ENCODE peak calls at places on chromosomes 11 and 22, in five cellular contexts. One of them, this sample, is unnamed.

GRCh38 chr11:20103281-20103680 is 57.0 kb downstream of the DBX1 start:
- DNase-seq in NCI-H82: no peak
- DNase-seq in mesendoderm: no peak
- DNase-seq in cerebellum: no peak
- DNase-seq in A549: no peak
- DNase-seq in this sample: no peak

GRCh38 chr11:113305440-113306336 is 8.7 kb upstream of the TTC12 start:
- DNase-seq in NCI-H82: peak; percentile 84
- DNase-seq in mesendoderm: peak; percentile 73
- DNase-seq in cerebellum: peak; percentile 82
- DNase-seq in A549: peak; percentile 42
- DNase-seq in this sample: peak; percentile 93

GRCh38 chr22:49960967-49961600 is 512 bp downstream of the PIM3 start:
- DNase-seq in NCI-H82: peak; percentile 31
- DNase-seq in mesendoderm: peak; percentile 63
- DNase-seq in cerebellum: no peak
- DNase-seq in A549: no peak
- DNase-seq in this sample: peak; percentile 81

GRCh38 chr11:13335319-13335718 is 57.7 kb downstream of the BMAL1 start:
- DNase-seq in NCI-H82: peak; percentile 69
- DNase-seq in mesendoderm: peak; percentile 78
- DNase-seq in cerebellum: peak; percentile 45
- DNase-seq in A549: peak; percentile 71
- DNase-seq in this sample: peak; percentile 93

GRCh38 chr11:25734592-25735211 is 597.2 kb upstream of the ANO3 start:
- DNase-seq in NCI-H82: peak; percentile 85
- DNase-seq in mesendoderm: peak; percentile 90
- DNase-seq in cerebellum: no peak
- DNase-seq in A549: no peak
- DNase-seq in this sample: no peak

GRCh38 chr22:23376256-23376655 is 195.9 kb downstream of the BCR start:
- DNase-seq in NCI-H82: peak; percentile 10
- DNase-seq in mesendoderm: peak; percentile 79
- DNase-seq in cerebellum: no peak
- DNase-seq in A549: peak; percentile 23
- DNase-seq in this sample: peak; percentile 91

GRCh38 chr11:117180020-117180419 is 1.5 kb downstream of the SIDT2 start:
- DNase-seq in NCI-H82: no peak
- DNase-seq in mesendoderm: peak; percentile 31
- DNase-seq in cerebellum: no peak
- DNase-seq in A549: no peak
- DNase-seq in this sample: peak; percentile 54

GRCh38 chr11:5004429-5005274 is 10.0 kb downstream of the OR51L1 start:
- DNase-seq in NCI-H82: peak; percentile 74
- DNase-seq in mesendoderm: peak; percentile 59
- DNase-seq in cerebellum: peak; percentile 13
- DNase-seq in A549: peak; percentile 5
- DNase-seq in this sample: peak; percentile 82

GRCh38 chr22:50301581-50301991 is 5.9 kb downstream of the PLXNB2 start:
- DNase-seq in NCI-H82: no peak
- DNase-seq in mesendoderm: no peak
- DNase-seq in cerebellum: no peak
- DNase-seq in A549: no peak
- DNase-seq in this sample: no peak

GRCh38 chr11:67492801-67493547 is 10.1 kb downstream of the AIP start:
- DNase-seq in NCI-H82: peak; percentile 29
- DNase-seq in mesendoderm: no peak
- DNase-seq in cerebellum: no peak
- DNase-seq in A549: no peak
- DNase-seq in this sample: peak; percentile 80

GRCh38 chr11:61072316-61073109 is 29.8 kb upstream of the CD5 start:
- DNase-seq in NCI-H82: no peak
- DNase-seq in mesendoderm: no peak
- DNase-seq in cerebellum: no peak
- DNase-seq in A549: no peak
- DNase-seq in this sample: no peak

GRCh38 chr11:86292912-86293606 is 9.0 kb upstream of the HIKESHI start:
- DNase-seq in NCI-H82: no peak
- DNase-seq in mesendoderm: no peak
- DNase-seq in cerebellum: no peak
- DNase-seq in A549: no peak
- DNase-seq in this sample: no peak

GRCh38 chr22:20653795-20654342 is 120.0 kb upstream of the SERPIND1 start:
- DNase-seq in NCI-H82: no peak
- DNase-seq in mesendoderm: no peak
- DNase-seq in cerebellum: no peak
- DNase-seq in A549: no peak
- DNase-seq in this sample: no peak

GRCh38 chr22:28742562-28742962 is 723 bp downstream of the HSCB start:
- DNase-seq in NCI-H82: no peak
- DNase-seq in mesendoderm: no peak
- DNase-seq in cerebellum: no peak
- DNase-seq in A549: no peak
- DNase-seq in this sample: no peak

GRCh38 chr11:58503361-58503856 is 4.5 kb downstream of the OR5B21 start:
- DNase-seq in NCI-H82: no peak
- DNase-seq in mesendoderm: no peak
- DNase-seq in cerebellum: no peak
- DNase-seq in A549: no peak
- DNase-seq in this sample: no peak

GRCh38 chr22:37442537-37442936 is 15.3 kb upstream of the ELFN2 start:
- DNase-seq in NCI-H82: no peak
- DNase-seq in mesendoderm: no peak
- DNase-seq in cerebellum: no peak
- DNase-seq in A549: no peak
- DNase-seq in this sample: no peak

GRCh38 chr11:13260196-13260962 is 17.2 kb upstream of the BMAL1 start:
- DNase-seq in NCI-H82: no peak
- DNase-seq in mesendoderm: no peak
- DNase-seq in cerebellum: no peak
- DNase-seq in A549: no peak
- DNase-seq in this sample: peak; percentile 72

GRCh38 chr11:66478823-66479740 is 1.2 kb upstream of the DPP3 start:
- DNase-seq in NCI-H82: peak; percentile 54
- DNase-seq in mesendoderm: peak; percentile 56
- DNase-seq in cerebellum: no peak
- DNase-seq in A549: peak; percentile 49
- DNase-seq in this sample: peak; percentile 77

GRCh38 chr11:20754957-20755356 is 85.6 kb downstream of the NELL1 start:
- DNase-seq in NCI-H82: peak; percentile 28
- DNase-seq in mesendoderm: peak; percentile 80
- DNase-seq in cerebellum: no peak
- DNase-seq in A549: no peak
- DNase-seq in this sample: peak; percentile 80

GRCh38 chr22:33111491-33111890 is 53.3 kb upstream of the SYN3 start:
- DNase-seq in NCI-H82: peak; percentile 58
- DNase-seq in mesendoderm: peak; percentile 83
- DNase-seq in cerebellum: no peak
- DNase-seq in A549: no peak
- DNase-seq in this sample: no peak